ENCODE peak calls at places on chromosome 3, in nine cellular contexts. F is D341Med, K is DMS153, Z is right cardiac atrium, G is GM10248, H is GM18507, R is posterior cingulate gyrus, S is EH, Y is spleen. O is an unnamed sample.

GRCh38 chr3:69143605-69144004 is 21.2 kb upstream of the LMOD3 start:
- DNase-seq in Y (no peak), H (no peak), G (no peak), S (peak; percentile 15), F (no peak), R (no peak), Z (no peak), K (no peak), O (no peak)

GRCh38 chr3:134618986-134619615 is 31.7 kb downstream of the KY start:
- DNase-seq in R (peak; percentile 34), K (no peak), Z (no peak), G (no peak), Y (peak; percentile 28), F (peak; percentile 10), S (no peak), H (no peak), O (no peak)

GRCh38 chr3:111359261-111360030 is 182.6 kb upstream of the CD96 start:
- DNase-seq in Y (no peak), K (no peak), S (no peak), H (no peak), F (no peak), G (no peak), Z (peak; percentile 24), R (no peak), O (no peak)

GRCh38 chr3:77889616-77890015 is 849.7 kb downstream of the ROBO2 start:
- DNase-seq in F (no peak), H (no peak), K (no peak), G (no peak), S (no peak), Y (no peak), R (no peak), Z (no peak), O (no peak)

GRCh38 chr3:100402150-100402706 is 889 bp downstream of the LNP1 start:
- DNase-seq in F (peak; percentile 57), S (peak; percentile 85), Z (no peak), Y (no peak), H (no peak), G (no peak), K (no peak), R (no peak), O (no peak)

GRCh38 chr3:43155464-43156121 is 49.7 kb upstream of the POMGNT2 start:
- DNase-seq in Y (no peak), R (peak; percentile 93), S (peak; percentile 86), G (no peak), Z (peak; percentile 86), F (peak; percentile 84), H (no peak), K (no peak), O (no peak)

GRCh38 chr3:37987751-37988179 is 2.8 kb upstream of the VILL start:
- DNase-seq in Z (no peak), G (no peak), Y (peak; percentile 72), S (no peak), F (no peak), K (no peak), R (no peak), H (no peak), O (no peak)

GRCh38 chr3:124364230-124365022 is 365.8 kb upstream of the UMPS start:
- DNase-seq in G (no peak), R (no peak), H (no peak), Z (peak; percentile 42), F (no peak), S (peak; percentile 17), Y (no peak), K (no peak), O (no peak)

GRCh38 chr3:55074861-55075260 is 147.0 kb upstream of the LRTM1 start:
- DNase-seq in G (no peak), Y (no peak), H (no peak), F (no peak), R (no peak), S (peak; percentile 12), Z (no peak), K (no peak), O (no peak)

GRCh38 chr3:170815340-170815739 is 54.7 kb downstream of the RPL22L1 start:
- DNase-seq in K (peak; percentile 60), R (no peak), Z (no peak), G (no peak), S (no peak), Y (no peak), H (no peak), F (no peak), O (no peak)

GRCh38 chr3:174218011-174218410 is 641.1 kb upstream of the NAALADL2 start:
- DNase-seq in F (no peak), R (no peak), Z (no peak), Y (no peak), H (no peak), G (no peak), K (no peak), S (no peak), O (no peak)

GRCh38 chr3:73614385-73614784 is 10.4 kb downstream of the PDZRN3 start:
- DNase-seq in Y (no peak), R (no peak), Z (no peak), K (no peak), H (no peak), S (peak; percentile 77), F (no peak), G (no peak), O (no peak)

GRCh38 chr3:112752092-112752512 is 94.6 kb downstream of the CD200R1L start:
- DNase-seq in R (no peak), Y (no peak), F (no peak), S (peak; percentile 22), Z (no peak), G (no peak), K (peak; percentile 21), H (no peak), O (no peak)

GRCh38 chr3:177563792-177564191 is 366.5 kb upstream of the TBL1XR1 start:
- DNase-seq in S (no peak), Z (no peak), F (no peak), Y (no peak), R (no peak), H (no peak), K (no peak), G (no peak), O (no peak)